ENCODE peak calls at places on chromosomes 13 and 19, in nine cellular contexts. A is KBM-7; J is H54; Y is progenitor cell of endocrine pancreas; C is T1000; V is Ammon's horn; L is hypothalamus; G is activated gamma-delta T cell treated with anti-CD3 and anti-CD28 coated beads, Interleukin-2, amount 50 U/mL, for 16 hours; Z is NCI-H345. S is an unnamed sample.

GRCh38 chr19:19485161-19485997 is 30.0 kb downstream of the TSSK6 start:
- DNase-seq in C (no peak), V (no peak), G (no peak), A (no peak), Z (no peak), J (no peak), L (no peak), Y (no peak), S (no peak)

GRCh38 chr19:54427586-54427985 is 12.3 kb downstream of the TTYH1 start:
- DNase-seq in L (no peak), A (no peak), Y (no peak), C (no peak), V (no peak), Z (no peak), G (no peak), J (no peak), S (no peak)

GRCh38 chr13:80337011-80337688 is 3.8 kb downstream of the SPRY2 start:
- DNase-seq in Z (no peak), V (peak), C (no peak), Y (no peak), J (no peak), G (no peak), A (no peak), L (peak), S (peak)

GRCh38 chr19:38319421-38320258 is at the start of gene KCNK6:
- DNase-seq in V (peak), J (no peak), Y (no peak), L (no peak), A (peak), G (peak), Z (peak), C (no peak), S (no peak)

GRCh38 chr19:37855098-37855497 is 51.3 kb downstream of the WDR87 start:
- DNase-seq in G (no peak), V (peak), J (no peak), Z (no peak), C (peak), L (no peak), Y (no peak), A (no peak), S (no peak)

GRCh38 chr13:32443111-32443510 is 15.2 kb upstream of the N4BP2L1 start:
- DNase-seq in Y (no peak), A (peak), G (no peak), Z (no peak), C (no peak), J (no peak), V (peak), L (no peak), S (peak)

GRCh38 chr13:48975101-48975925 is at the start of gene FNDC3A:
- DNase-seq in Z (peak), L (peak), J (peak), G (peak), V (peak), C (peak), A (peak), Y (peak), S (no peak)

GRCh38 chr13:78589206-78589605 is 14.1 kb downstream of the POU4F1 start:
- DNase-seq in V (no peak), A (peak), Y (peak), G (no peak), C (no peak), L (no peak), Z (no peak), J (no peak), S (no peak)

GRCh38 chr19:29329460-29330134 is 116.6 kb upstream of the UQCRFS1 start:
- DNase-seq in G (no peak), Z (no peak), C (no peak), A (peak), Y (peak), J (no peak), V (no peak), L (no peak), S (no peak)

GRCh38 chr13:26558912-26559485 is 1.5 kb downstream of the WASF3 start:
- DNase-seq in A (peak), V (no peak), Z (no peak), Y (no peak), J (no peak), L (no peak), C (no peak), G (no peak), S (no peak)

S was measured in hippocampal formation.